ENCODE peak calls at places on chromosomes 7 and 10, in nine cellular contexts. P is amygdala; Y is HTR-8/SVneo; D is stimulated activated CD4-positive, alpha-beta T cell treated with anti-CD3 and anti-CD28 coated beads, Interleukin-2, amount 100 ng/mL, for 24 hours; I is mucosa of gallbladder; Q is Ammon's horn; M is pancreas; F is GM04504; N is body of pancreas. O is an unnamed sample.

GRCh38 chr7:137018468-137018867 is 150.0 kb downstream of the CHRM2 start:
- DNase-seq in P (no peak), Y (no peak), D (no peak), I (no peak), Q (no peak), M (no peak), F (no peak), N (no peak), O (no peak)

GRCh38 chr10:60414877-60415585 is 25.4 kb upstream of the ANK3 start:
- DNase-seq in P (no peak), Y (peak), D (no peak), I (no peak), Q (no peak), M (no peak), F (peak), N (peak), O (no peak)

GRCh38 chr10:71090801-71091200 is 121.6 kb upstream of the UNC5B start:
- DNase-seq in P (no peak), Y (no peak), D (no peak), I (peak), Q (no peak), M (no peak), F (no peak), N (no peak), O (no peak)

GRCh38 chr10:112395809-112396530 is 22.1 kb downstream of the ACSL5 start:
- DNase-seq in P (no peak), Y (no peak), D (no peak), I (no peak), Q (no peak), M (no peak), F (no peak), N (no peak), O (no peak)

GRCh38 chr7:6306471-6306870 is 34.0 kb upstream of the CYTH3 start:
- DNase-seq in P (no peak), Y (peak), D (no peak), I (no peak), Q (no peak), M (no peak), F (no peak), N (no peak), O (no peak)

GRCh38 chr7:41164440-41164839 is 538.5 kb downstream of the INHBA start:
- DNase-seq in P (no peak), Y (no peak), D (no peak), I (no peak), Q (no peak), M (no peak), F (no peak), N (no peak), O (no peak)

GRCh38 chr10:77164616-77165311 is 472.8 kb downstream of the KCNMA1 start:
- DNase-seq in P (no peak), Y (no peak), D (no peak), I (no peak), Q (no peak), M (no peak), F (no peak), N (no peak), O (no peak)

GRCh38 chr10:99661370-99661749 is 2.1 kb downstream of the ENTPD7 start:
- DNase-seq in P (no peak), Y (peak), D (no peak), I (no peak), Q (no peak), M (no peak), F (peak), N (no peak), O (no peak)

GRCh38 chr7:96297873-96298272 is 24.0 kb downstream of the SLC25A13 start:
- DNase-seq in P (peak), Y (no peak), D (no peak), I (no peak), Q (peak), M (no peak), F (no peak), N (no peak), O (no peak)

GRCh38 chr7:74709880-74710671 is 52.6 kb downstream of the GTF2I start:
- DNase-seq in P (no peak), Y (no peak), D (no peak), I (no peak), Q (peak), M (no peak), F (no peak), N (no peak), O (no peak)

GRCh38 chr10:110355922-110356627 is 51.4 kb upstream of the SMNDC1 start:
- DNase-seq in P (no peak), Y (no peak), D (no peak), I (no peak), Q (no peak), M (no peak), F (no peak), N (no peak), O (no peak)

GRCh38 chr7:69654381-69654780 is 56.1 kb downstream of the AUTS2 start:
- DNase-seq in P (no peak), Y (no peak), D (no peak), I (peak), Q (no peak), M (no peak), F (no peak), N (peak), O (no peak)

GRCh38 chr7:28355553-28356319 is 56.6 kb upstream of the CREB5 start:
- DNase-seq in P (no peak), Y (no peak), D (no peak), I (peak), Q (no peak), M (no peak), F (no peak), N (no peak), O (no peak)

GRCh38 chr10:102785818-102786217 is 42.1 kb downstream of the WBP1L start:
- DNase-seq in P (no peak), Y (no peak), D (no peak), I (peak), Q (no peak), M (no peak), F (no peak), N (peak), O (no peak)

GRCh38 chr10:5506246-5506645 is 6.9 kb upstream of the CALML5 start:
- DNase-seq in P (no peak), Y (no peak), D (no peak), I (no peak), Q (no peak), M (no peak), F (no peak), N (no peak), O (no peak)

GRCh38 chr10:60456053-60456452 is 66.4 kb upstream of the ANK3 start:
- DNase-seq in P (no peak), Y (no peak), D (no peak), I (no peak), Q (no peak), M (no peak), F (no peak), N (no peak), O (no peak)